ENCODE peak calls at places on chromosomes 4 and X, in six cellular contexts. M is trophoblast cell, B is IMR-90, Z is H9, H is neuronal stem cell, J is mesenchymal stem cell. U is an unnamed sample.

GRCh38 chrX:47514553-47515235 is 31.7 kb upstream of the ZNF41 start:
- DNase-seq in M (peak), B (peak), Z (no peak), H (no peak), J (peak), U (no peak)

GRCh38 chr4:70269674-70270073 is 27.3 kb downstream of the CSN3 start:
- DNase-seq in M (peak), B (no peak), Z (no peak), H (no peak), J (peak), U (peak)

GRCh38 chrX:63012574-63012973 is 338.6 kb downstream of the SPIN4 start:
- DNase-seq in M (no peak), B (no peak), Z (no peak), H (no peak), J (no peak), U (no peak)

GRCh38 chr4:2339458-2340271 is 77.8 kb upstream of the MXD4 start:
- DNase-seq in M (no peak), B (no peak), Z (peak), H (no peak), J (no peak), U (no peak)

GRCh38 chr4:93359609-93360008 is 468.9 kb upstream of the ATOH1 start:
- DNase-seq in M (no peak), B (no peak), Z (no peak), H (no peak), J (no peak), U (no peak)

GRCh38 chr4:1403177-1403583 is 3.1 kb downstream of the NKX1-1 start:
- DNase-seq in M (no peak), B (no peak), Z (peak), H (no peak), J (no peak), U (no peak)

GRCh38 chrX:153366119-153366518 is 32.2 kb downstream of the ZNF275 start:
- DNase-seq in M (no peak), B (no peak), Z (no peak), H (no peak), J (no peak), U (no peak)

GRCh38 chr4:48439988-48440387 is 43.2 kb upstream of the SLC10A4 start:
- DNase-seq in M (no peak), B (no peak), Z (no peak), H (no peak), J (no peak), U (peak)

GRCh38 chr4:36310793-36311192 is 29.4 kb downstream of the DTHD1 start:
- DNase-seq in M (no peak), B (no peak), Z (no peak), H (no peak), J (no peak), U (no peak)

GRCh38 chr4:113336556-113336955 is 287.1 kb downstream of the ANK2 start:
- DNase-seq in M (no peak), B (no peak), Z (no peak), H (no peak), J (no peak), U (no peak)

GRCh38 chr4:637536-637935 is 12.2 kb downstream of the PDE6B start:
- DNase-seq in M (no peak), B (no peak), Z (peak), H (no peak), J (no peak), U (no peak)

GRCh38 chr4:11039494-11040142 is 355.1 kb upstream of the CLNK start:
- DNase-seq in M (no peak), B (no peak), Z (no peak), H (no peak), J (no peak), U (no peak)

GRCh38 chrX:56932106-56932505 is 63.2 kb downstream of the SPIN3 start:
- DNase-seq in M (no peak), B (no peak), Z (no peak), H (no peak), J (no peak), U (no peak)

GRCh38 chrX:37425370-37425769 is 76.2 kb downstream of the PRRG1 start:
- DNase-seq in M (no peak), B (peak), Z (no peak), H (no peak), J (peak), U (no peak)

GRCh38 chr4:57109847-57110634 is at the start of gene IGFBP7:
- DNase-seq in M (peak), B (no peak), Z (no peak), H (no peak), J (peak), U (no peak)

GRCh38 chrX:1384738-1385250 is 7.1 kb downstream of the SLC25A6 start:
- DNase-seq in M (peak), B (no peak), Z (no peak), H (no peak), J (no peak), U (no peak)

GRCh38 chr4:183362916-183363542 is 40.8 kb upstream of the CLDN24 start:
- DNase-seq in M (no peak), B (peak), Z (no peak), H (no peak), J (peak), U (peak)

GRCh38 chr4:174578366-174578765 is 56.1 kb upstream of the HPGD start:
- DNase-seq in M (no peak), B (no peak), Z (no peak), H (no peak), J (no peak), U (no peak)

GRCh38 chr4:64584981-64585557 is 175.8 kb upstream of the TECRL start:
- DNase-seq in M (peak), B (peak), Z (no peak), H (peak), J (peak), U (peak)

GRCh38 chrX:150856101-150856500 is 42.4 kb downstream of the CD99L2 start:
- DNase-seq in M (peak), B (peak), Z (no peak), H (no peak), J (no peak), U (no peak)

GRCh38 chr4:74487771-74488170 is 42.8 kb downstream of the AREG start:
- DNase-seq in M (no peak), B (no peak), Z (no peak), H (no peak), J (no peak), U (no peak)

GRCh38 chr4:40189997-40190396 is 6.8 kb upstream of the RHOH start:
- DNase-seq in M (no peak), B (peak), Z (no peak), H (no peak), J (peak), U (no peak)

GRCh38 chr4:25863347-25863784 is 578 bp upstream of the SEL1L3 start:
- DNase-seq in M (no peak), B (no peak), Z (peak), H (peak), J (no peak), U (peak)
- H3K18ac ChIP-seq in M (no peak), B (no peak), Z (peak), H (no peak), J (no peak), U (peak)

GRCh38 chr4:119300388-119301131 is 21.4 kb downstream of the FABP2 start:
- DNase-seq in M (peak), B (peak), Z (peak), H (peak), J (peak), U (peak)
- H3K23ac ChIP-seq in M (no peak), B (peak), Z (no peak), H (peak), J (no peak), U (no peak)

GRCh38 chrX:16771483-16772398 is 14.5 kb upstream of the TXLNG start:
- DNase-seq in M (peak), B (peak), Z (peak), H (peak), J (peak), U (peak)
- H2BK120ac ChIP-seq in M (no peak), B (peak), Z (peak), H (no peak), J (no peak), U (no peak)

GRCh38 chr4:185839204-185839712 is 27.3 kb upstream of the SORBS2 start:
- DNase-seq in M (peak), B (peak), Z (peak), H (peak), J (peak), U (peak)
- H3K18ac ChIP-seq in M (no peak), B (peak), Z (no peak), H (no peak), J (peak), U (peak)

U was measured in mesendoderm.